ENCODE peak calls at places on chromosomes 2 and 18, in seven cellular contexts. K is cardiac fibroblast, A is fibroblast of villous mesenchyme, X is HL-60, G is IMR-90, Z is fibroblast of the aortic adventitia, C is HFF-Myc. Q is an unnamed sample.

GRCh38 chr2:238848566-238848940 is 668 bp downstream of the TWIST2 start:
- DNase-seq in K (no peak), A (no peak), X (no peak), G (no peak), Z (no peak), C (no peak), Q (no peak)

GRCh38 chr2:179805001-179805400 is 56.4 kb downstream of the ZNF385B start:
- DNase-seq in K (no peak), A (no peak), X (no peak), G (no peak), Z (no peak), C (no peak), Q (no peak)

GRCh38 chr18:50944245-50944917 is 23.5 kb upstream of the ELAC1 start:
- DNase-seq in K (peak; percentile 6), A (no peak), X (peak; percentile 28), G (no peak), Z (no peak), C (no peak), Q (no peak)

GRCh38 chr2:213145723-213146242 is 5.6 kb downstream of the IKZF2 start:
- DNase-seq in K (no peak), A (no peak), X (no peak), G (no peak), Z (no peak), C (no peak), Q (peak; percentile 20)

GRCh38 chr2:11774600-11774999 is 28.2 kb downstream of the LPIN1 start:
- DNase-seq in K (no peak), A (no peak), X (no peak), G (no peak), Z (no peak), C (no peak), Q (no peak)

GRCh38 chr2:148023861-148024260 is 3.0 kb downstream of the MBD5 start:
- DNase-seq in K (no peak), A (peak; percentile 11), X (no peak), G (no peak), Z (no peak), C (no peak), Q (peak; percentile 56)

GRCh38 chr2:68193774-68194372 is 36.2 kb downstream of the PNO1 start:
- DNase-seq in K (peak; percentile 23), A (peak; percentile 30), X (no peak), G (peak; percentile 77), Z (peak; percentile 72), C (peak; percentile 30), Q (no peak)

GRCh38 chr2:238493880-238494572 is 67.3 kb downstream of the ASB1 start:
- DNase-seq in K (no peak), A (no peak), X (no peak), G (no peak), Z (no peak), C (no peak), Q (peak; percentile 63)

GRCh38 chr2:231050018-231050901 is 6.4 kb upstream of the PSMD1 start:
- DNase-seq in K (no peak), A (no peak), X (no peak), G (no peak), Z (no peak), C (no peak), Q (no peak)

GRCh38 chr2:63050186-63050915 is at the start of gene OTX1:
- DNase-seq in K (peak; percentile 44), A (no peak), X (peak; percentile 84), G (peak; percentile 21), Z (peak; percentile 49), C (no peak), Q (peak; percentile 90)

GRCh38 chr18:39037925-39038324 is 1472.3 kb upstream of the CELF4 start:
- DNase-seq in K (no peak), A (no peak), X (no peak), G (no peak), Z (no peak), C (no peak), Q (no peak)

GRCh38 chr2:7014201-7014640 is 97.0 kb downstream of the RNF144A start:
- DNase-seq in K (peak; percentile 59), A (peak; percentile 78), X (peak; percentile 79), G (no peak), Z (peak; percentile 32), C (no peak), Q (peak; percentile 25)

GRCh38 chr2:11764359-11764758 is 17.9 kb downstream of the LPIN1 start:
- DNase-seq in K (no peak), A (no peak), X (no peak), G (no peak), Z (no peak), C (no peak), Q (no peak)

GRCh38 chr18:210075-210474 is 51.7 kb downstream of the USP14 start:
- DNase-seq in K (no peak), A (no peak), X (no peak), G (no peak), Z (no peak), C (no peak), Q (no peak)

GRCh38 chr2:98917031-98917459 is 19.0 kb downstream of the CRACDL start:
- DNase-seq in K (peak; percentile 80), A (peak; percentile 14), X (no peak), G (peak; percentile 84), Z (peak; percentile 94), C (peak; percentile 38), Q (no peak)

GRCh38 chr18:11728247-11728646 is 39.2 kb downstream of the GNAL start:
- DNase-seq in K (peak; percentile 28), A (peak; percentile 19), X (no peak), G (no peak), Z (peak; percentile 6), C (peak; percentile 6), Q (peak; percentile 24)

GRCh38 chr2:240499309-240500301 is 58.2 kb downstream of the ANKMY1 start:
- DNase-seq in K (no peak), A (no peak), X (no peak), G (no peak), Z (no peak), C (no peak), Q (no peak)

GRCh38 chr2:69911985-69912563 is 2.8 kb upstream of the MXD1 start:
- DNase-seq in K (peak; percentile 78), A (peak; percentile 74), X (peak; percentile 48), G (peak; percentile 58), Z (peak; percentile 74), C (no peak), Q (peak; percentile 69)

GRCh38 chr2:153875801-153876466 is 4.2 kb downstream of the GALNT13 start:
- DNase-seq in K (no peak), A (no peak), X (no peak), G (no peak), Z (no peak), C (no peak), Q (no peak)

GRCh38 chr2:153870308-153870707 is 1.4 kb upstream of the GALNT13 start:
- DNase-seq in K (no peak), A (no peak), X (no peak), G (no peak), Z (no peak), C (no peak), Q (no peak)

GRCh38 chr2:153871231-153872221 is at the start of gene GALNT13:
- DNase-seq in K (peak; percentile 15), A (peak; percentile 41), X (no peak), G (no peak), Z (no peak), C (no peak), Q (no peak)

GRCh38 chr2:153873062-153874048 is 1.6 kb downstream of the GALNT13 start:
- DNase-seq in K (no peak), A (peak; percentile 5), X (no peak), G (no peak), Z (no peak), C (no peak), Q (no peak)

GRCh38 chr2:153872311-153873061 is 764 bp downstream of the GALNT13 start:
- DNase-seq in K (no peak), A (no peak), X (no peak), G (no peak), Z (no peak), C (no peak), Q (no peak)
- H3K4me3 ChIP-seq in K (no peak overlapping the region), A (no peak overlapping the region), X (no peak overlapping the region), G (no peak overlapping the region), Z (no peak overlapping the region), C (no peak overlapping the region), Q (no peak overlapping the region)

GRCh38 chr2:25844089-25844488 is 34.2 kb downstream of the ASXL2 start:
- DNase-seq in K (peak; percentile 59), A (peak; percentile 48), X (no peak), G (peak; percentile 65), Z (peak; percentile 57), C (no peak), Q (no peak)

GRCh38 chr2:25838152-25838756 is 40.0 kb downstream of the ASXL2 start:
- DNase-seq in K (no peak), A (no peak), X (no peak), G (no peak), Z (no peak), C (no peak), Q (no peak)

GRCh38 chr2:25845843-25846505 is 32.3 kb downstream of the ASXL2 start:
- DNase-seq in K (no peak), A (no peak), X (no peak), G (peak; percentile 28), Z (peak; percentile 28), C (no peak), Q (peak; percentile 9)

DNA sequence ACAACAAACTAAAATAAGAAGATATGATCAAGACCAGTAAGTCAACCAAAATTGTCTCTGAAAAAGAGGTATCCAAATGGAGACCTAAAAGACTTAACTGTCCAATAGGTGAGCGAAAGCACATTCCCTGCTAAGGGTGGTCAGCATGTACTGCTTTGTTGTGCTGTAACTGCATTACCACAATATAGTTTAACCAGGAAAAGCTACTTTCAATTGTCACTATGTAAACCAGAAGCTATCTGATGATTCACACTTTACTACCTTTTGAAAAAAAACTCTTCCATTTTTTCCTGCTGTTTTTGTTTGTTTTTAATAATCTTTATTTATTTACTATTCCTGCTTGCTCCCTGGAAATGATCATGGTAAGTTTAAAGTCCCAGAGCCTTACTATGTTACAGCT is 36.1 kb downstream of the ASXL2 start:
- DNase-seq in K (no peak), A (peak; percentile 7), X (no peak), G (no peak), Z (no peak), C (no peak), Q (no peak)
- TF ChIP-seq CTCF in K (no peak), A (no peak), X (no peak), G (no peak), Z (no peak), C (no peak), Q (no peak)

GRCh38 chr2:60550151-60550983 is 3.1 kb downstream of the BCL11A start:
- DNase-seq in K (peak; percentile 86), A (peak; percentile 71), X (peak; percentile 93), G (peak; percentile 82), Z (peak; percentile 66), C (peak; percentile 74), Q (peak; percentile 87)

GRCh38 chr2:60550984-60551240 is 2.5 kb downstream of the BCL11A start:
- DNase-seq in K (no peak), A (no peak), X (no peak), G (no peak), Z (no peak), C (no peak), Q (no peak)

GRCh38 chr2:60551241-60552095 is 2.0 kb downstream of the BCL11A start:
- DNase-seq in K (peak; percentile 60), A (peak; percentile 32), X (peak; percentile 45), G (no peak), Z (no peak), C (no peak), Q (peak; percentile 33)

GRCh38 chr2:60549250-60550150 is 4.0 kb downstream of the BCL11A start:
- DNase-seq in K (no peak), A (no peak), X (peak; percentile 55), G (no peak), Z (no peak), C (no peak), Q (peak; percentile 45)

GRCh38 chr2:60548844-60549243 is 4.6 kb downstream of the BCL11A start:
- DNase-seq in K (no peak), A (no peak), X (no peak), G (no peak), Z (no peak), C (no peak), Q (no peak)
- H3K4me3 ChIP-seq in K (no peak overlapping the region), A (peak overlapping the region; percentile 73), X (peak overlapping the region; percentile 74), G (no peak overlapping the region), Z (no peak overlapping the region), C (peak overlapping the region; percentile 64), Q (peak overlapping the region; percentile 59)

GRCh38 chr2:101518470-101519172 is 43.7 kb upstream of the RFX8 start:
- DNase-seq in K (peak; percentile 75), A (peak; percentile 69), X (no peak), G (peak; percentile 50), Z (peak; percentile 66), C (no peak), Q (no peak)
- TF ChIP-seq CTCF in K (peak; percentile 46), A (peak; percentile 46), X (no peak), G (peak; percentile 56), Z (peak; percentile 47), C (no peak), Q (no peak)